ENCODE peak calls at places on chromosomes 4 and X, in five cellular contexts. P is smooth muscle cell of the brain vasculature; D is HCEC 1CT; I is effector memory CD8-positive, alpha-beta T cell; K is KBM-7. X is an unnamed sample.

GRCh38 chr4:47519239-47519883 is 34.3 kb downstream of the ATP10D start:
- DNase-seq in I (no peak), K (peak), P (no peak), D (no peak), X (no peak)

GRCh38 chrX:150258463-150259430 is 104.4 kb upstream of the MAMLD1 start:
- DNase-seq in K (no peak), D (no peak), I (no peak), P (peak), X (peak)

GRCh38 chr4:142044271-142044670 is 407.9 kb downstream of the IL15 start:
- DNase-seq in P (no peak), K (no peak), I (no peak), D (peak), X (peak)

GRCh38 chr4:15653864-15654391 is 1.2 kb downstream of the FBXL5 start:
- DNase-seq in P (no peak), K (peak), I (no peak), D (peak), X (peak)

GRCh38 chr4:7204656-7205387 is 12.5 kb downstream of the SORCS2 start:
- DNase-seq in D (no peak), K (no peak), I (no peak), P (no peak), X (no peak)

GRCh38 chr4:90792689-90793088 is 665.5 kb downstream of the CCSER1 start:
- DNase-seq in I (no peak), D (no peak), K (no peak), P (no peak), X (no peak)

GRCh38 chr4:117164338-117164737 is 79.0 kb upstream of the TRAM1L1 start:
- DNase-seq in P (no peak), K (peak), D (no peak), I (no peak), X (no peak)

GRCh38 chr4:137674066-137674465 is 141.8 kb upstream of the PCDH18 start:
- DNase-seq in I (no peak), D (peak), K (no peak), P (no peak), X (peak)

GRCh38 chrX:68429216-68429615 is 4.1 kb downstream of the OPHN1 start:
- DNase-seq in I (no peak), K (no peak), D (peak), P (no peak), X (peak)

GRCh38 chr4:102518703-102519131 is 17.6 kb downstream of the NFKB1 start:
- DNase-seq in K (no peak), I (peak), D (no peak), P (no peak), X (no peak)

GRCh38 chr4:35124116-35124515 is 1120.2 kb downstream of the ARAP2 start:
- DNase-seq in P (no peak), I (no peak), K (no peak), D (peak), X (peak)

GRCh38 chrX:15864629-15865028 is 10.0 kb upstream of the AP1S2 start:
- DNase-seq in P (no peak), I (no peak), K (no peak), D (no peak), X (peak)

GRCh38 chr4:140472156-140472555 is 25.9 kb downstream of the MGAT4D start:
- DNase-seq in K (no peak), I (no peak), P (no peak), D (no peak), X (no peak)

GRCh38 chrX:47241201-47242011 is 8.6 kb downstream of the USP11 start:
- DNase-seq in I (no peak), K (no peak), D (no peak), P (no peak), X (no peak)

GRCh38 chr4:53490161-53490915 is 100.9 kb downstream of the LNX1 start:
- DNase-seq in D (peak), I (no peak), K (no peak), P (no peak), X (no peak)

GRCh38 chr4:680931-681645 is 6.7 kb downstream of the MYL5 start:
- DNase-seq in P (no peak), K (no peak), I (peak), D (no peak), X (peak)

GRCh38 chr4:150139297-150139696 is 61.1 kb downstream of the DCLK2 start:
- DNase-seq in D (no peak), I (no peak), K (no peak), P (no peak), X (no peak)

GRCh38 chrX:53281321-53281822 is at the start of gene IQSEC2:
- DNase-seq in D (peak), I (no peak), K (peak), P (peak), X (peak)

GRCh38 chr4:112340048-112340447 is 42.9 kb downstream of the ALPK1 start:
- DNase-seq in I (no peak), D (no peak), K (no peak), P (no peak), X (no peak)

GRCh38 chr4:147747787-147748454 is 16.0 kb downstream of the ARHGAP10 start:
- DNase-seq in P (no peak), I (no peak), D (no peak), K (no peak), X (no peak)

GRCh38 chrX:47176101-47176740 is 17.4 kb upstream of the UBA1 start:
- DNase-seq in K (no peak), I (no peak), P (no peak), D (no peak), X (no peak)

GRCh38 chrX:103396186-103396585 is 19.8 kb downstream of the BEX3 start:
- DNase-seq in P (no peak), I (no peak), K (no peak), D (peak), X (peak)

GRCh38 chr4:88751258-88752075 is 53.8 kb upstream of the NAP1L5 start:
- DNase-seq in P (no peak), D (no peak), I (no peak), K (no peak), X (no peak)

GRCh38 chr4:139853309-139853708 is 187.7 kb downstream of the MGST2 start:
- DNase-seq in K (no peak), D (no peak), I (no peak), P (no peak), X (no peak)

GRCh38 chr4:177384856-177385396 is 57.3 kb downstream of the AGA start:
- DNase-seq in D (no peak), P (no peak), K (no peak), I (no peak), X (no peak)

GRCh38 chr4:80226091-80226490 is 28.8 kb downstream of the PRDM8 start:
- DNase-seq in I (no peak), D (no peak), P (no peak), K (no peak), X (no peak)

GRCh38 chr4:114811564-114812360 is 213.2 kb downstream of the UGT8 start:
- DNase-seq in I (no peak), D (no peak), K (no peak), P (no peak), X (no peak)

GRCh38 chr4:138494931-138495330 is 252.8 kb upstream of the SLC7A11 start:
- DNase-seq in I (no peak), D (no peak), K (no peak), P (peak), X (peak)

GRCh38 chrX:22399793-22400192 is 127.1 kb downstream of the CBLL2 start:
- DNase-seq in K (no peak), I (no peak), D (peak), P (no peak), X (peak)

X was measured in EL.